ENCODE peak calls at places on chromosome 17, in five cellular contexts. One of them, this sample, is unnamed.

GRCh38 chr17:60089097-60089844 is 10.6 kb upstream of the HEATR6 start:
- DNase-seq in effector memory CD8-positive, alpha-beta T cell: no peak
- DNase-seq in HTR-8/SVneo: no peak
- DNase-seq in EL: no peak
- DNase-seq in anterior cingulate cortex: no peak
- DNase-seq in this sample: no peak

GRCh38 chr17:17928422-17929386 is 43.5 kb downstream of the TOM1L2 start:
- DNase-seq in effector memory CD8-positive, alpha-beta T cell: no peak
- DNase-seq in HTR-8/SVneo: no peak
- DNase-seq in EL: no peak
- DNase-seq in anterior cingulate cortex: peak
- DNase-seq in this sample: no peak

GRCh38 chr17:75869282-75870141 is 8.9 kb downstream of the TRIM47 start:
- DNase-seq in effector memory CD8-positive, alpha-beta T cell: no peak
- DNase-seq in HTR-8/SVneo: no peak
- DNase-seq in EL: no peak
- DNase-seq in anterior cingulate cortex: peak
- DNase-seq in this sample: no peak

GRCh38 chr17:82977586-82977985 is 101.8 kb upstream of the METRNL start:
- DNase-seq in effector memory CD8-positive, alpha-beta T cell: no peak
- DNase-seq in HTR-8/SVneo: no peak
- DNase-seq in EL: no peak
- DNase-seq in anterior cingulate cortex: no peak
- DNase-seq in this sample: no peak

GRCh38 chr17:45170976-45171337 is 9.3 kb downstream of the HEXIM2 start:
- DNase-seq in effector memory CD8-positive, alpha-beta T cell: no peak
- DNase-seq in HTR-8/SVneo: peak
- DNase-seq in EL: no peak
- DNase-seq in anterior cingulate cortex: peak
- DNase-seq in this sample: no peak

GRCh38 chr17:76982408-76983074 is 114.3 kb downstream of the MGAT5B start:
- DNase-seq in effector memory CD8-positive, alpha-beta T cell: no peak
- DNase-seq in HTR-8/SVneo: no peak
- DNase-seq in EL: no peak
- DNase-seq in anterior cingulate cortex: no peak
- DNase-seq in this sample: no peak

GRCh38 chr17:44779211-44780025 is 20.6 kb downstream of the ADAM11 start:
- DNase-seq in effector memory CD8-positive, alpha-beta T cell: peak
- DNase-seq in HTR-8/SVneo: peak
- DNase-seq in EL: peak
- DNase-seq in anterior cingulate cortex: peak
- DNase-seq in this sample: peak

GRCh38 chr17:47995241-47995935 is 24.5 kb downstream of the CDK5RAP3 start:
- DNase-seq in effector memory CD8-positive, alpha-beta T cell: no peak
- DNase-seq in HTR-8/SVneo: no peak
- DNase-seq in EL: no peak
- DNase-seq in anterior cingulate cortex: no peak
- DNase-seq in this sample: no peak

GRCh38 chr17:67053438-67054000 is 9.2 kb downstream of the CACNG1 start:
- DNase-seq in effector memory CD8-positive, alpha-beta T cell: no peak
- DNase-seq in HTR-8/SVneo: no peak
- DNase-seq in EL: no peak
- DNase-seq in anterior cingulate cortex: no peak
- DNase-seq in this sample: no peak

GRCh38 chr17:1713878-1714487 is 3.8 kb upstream of the TLCD2 start:
- DNase-seq in effector memory CD8-positive, alpha-beta T cell: no peak
- DNase-seq in HTR-8/SVneo: peak
- DNase-seq in EL: peak
- DNase-seq in anterior cingulate cortex: no peak
- DNase-seq in this sample: no peak

GRCh38 chr17:65707780-65708179 is 146.3 kb upstream of the AXIN2 start:
- DNase-seq in effector memory CD8-positive, alpha-beta T cell: no peak
- DNase-seq in HTR-8/SVneo: no peak
- DNase-seq in EL: no peak
- DNase-seq in anterior cingulate cortex: no peak
- DNase-seq in this sample: no peak

GRCh38 chr17:50429793-50430192 is 3.8 kb downstream of the ACSF2 start:
- DNase-seq in effector memory CD8-positive, alpha-beta T cell: no peak
- DNase-seq in HTR-8/SVneo: no peak
- DNase-seq in EL: no peak
- DNase-seq in anterior cingulate cortex: no peak
- DNase-seq in this sample: no peak

GRCh38 chr17:66508896-66509843 is 206.8 kb downstream of the PRKCA start:
- DNase-seq in effector memory CD8-positive, alpha-beta T cell: no peak
- DNase-seq in HTR-8/SVneo: peak
- DNase-seq in EL: peak
- DNase-seq in anterior cingulate cortex: no peak
- DNase-seq in this sample: no peak

GRCh38 chr17:37292429-37293139 is 83.2 kb upstream of the C17orf78 start:
- DNase-seq in effector memory CD8-positive, alpha-beta T cell: no peak
- DNase-seq in HTR-8/SVneo: no peak
- DNase-seq in EL: no peak
- DNase-seq in anterior cingulate cortex: no peak
- DNase-seq in this sample: peak

GRCh38 chr17:19724501-19725420 is 8.4 kb upstream of the SLC47A2 start:
- DNase-seq in effector memory CD8-positive, alpha-beta T cell: peak
- DNase-seq in HTR-8/SVneo: no peak
- DNase-seq in EL: peak
- DNase-seq in anterior cingulate cortex: no peak
- DNase-seq in this sample: no peak

GRCh38 chr17:72901098-72901497 is 191.4 kb downstream of the SLC39A11 start:
- DNase-seq in effector memory CD8-positive, alpha-beta T cell: no peak
- DNase-seq in HTR-8/SVneo: no peak
- DNase-seq in EL: no peak
- DNase-seq in anterior cingulate cortex: no peak
- DNase-seq in this sample: no peak

GRCh38 chr17:68334393-68334792 is 43.1 kb downstream of the ARSG start:
- DNase-seq in effector memory CD8-positive, alpha-beta T cell: no peak
- DNase-seq in HTR-8/SVneo: no peak
- DNase-seq in EL: peak
- DNase-seq in anterior cingulate cortex: no peak
- DNase-seq in this sample: no peak

GRCh38 chr17:34099859-34100258 is 155.2 kb upstream of the CCL2 start:
- DNase-seq in effector memory CD8-positive, alpha-beta T cell: no peak
- DNase-seq in HTR-8/SVneo: no peak
- DNase-seq in EL: no peak
- DNase-seq in anterior cingulate cortex: no peak
- DNase-seq in this sample: no peak

GRCh38 chr17:83203073-83203471 is 123.7 kb downstream of the METRNL start:
- DNase-seq in effector memory CD8-positive, alpha-beta T cell: no peak
- DNase-seq in HTR-8/SVneo: no peak
- DNase-seq in EL: peak
- DNase-seq in anterior cingulate cortex: no peak
- DNase-seq in this sample: peak

GRCh38 chr17:48678141-48678971 is 44.0 kb downstream of the PRAC1 start:
- DNase-seq in effector memory CD8-positive, alpha-beta T cell: peak
- DNase-seq in HTR-8/SVneo: peak
- DNase-seq in EL: peak
- DNase-seq in anterior cingulate cortex: peak
- DNase-seq in this sample: peak